ENCODE peak calls at places on chromosomes 13 and 19, in five cellular contexts. One of them, this sample, is unnamed.

GRCh38 chr19:51514866-51515481 is 13.4 kb upstream of the SIGLEC12 start:
- DNase-seq in mesendoderm: peak
- DNase-seq in RWPE2: no peak
- DNase-seq in tibial artery: no peak
- DNase-seq in A549: peak
- DNase-seq in this sample: no peak

GRCh38 chr19:1324792-1325567 is 39.3 kb downstream of the EFNA2 start:
- DNase-seq in mesendoderm: no peak
- DNase-seq in RWPE2: no peak
- DNase-seq in tibial artery: no peak
- DNase-seq in A549: peak
- DNase-seq in this sample: peak

GRCh38 chr19:43721469-43722048 is 5.7 kb downstream of the IRGC start:
- DNase-seq in mesendoderm: no peak
- DNase-seq in RWPE2: no peak
- DNase-seq in tibial artery: no peak
- DNase-seq in A549: no peak
- DNase-seq in this sample: no peak

GRCh38 chr19:39506944-39507714 is 7.8 kb upstream of the SELENOV start:
- DNase-seq in mesendoderm: peak
- DNase-seq in RWPE2: no peak
- DNase-seq in tibial artery: no peak
- DNase-seq in A549: peak
- DNase-seq in this sample: no peak

GRCh38 chr13:21504379-21504778 is 45.3 kb upstream of the ZDHHC20 start:
- DNase-seq in mesendoderm: no peak
- DNase-seq in RWPE2: no peak
- DNase-seq in tibial artery: no peak
- DNase-seq in A549: no peak
- DNase-seq in this sample: no peak

GRCh38 chr19:29516821-29517395 is 8.9 kb upstream of the VSTM2B start:
- DNase-seq in mesendoderm: no peak
- DNase-seq in RWPE2: no peak
- DNase-seq in tibial artery: no peak
- DNase-seq in A549: no peak
- DNase-seq in this sample: peak

GRCh38 chr19:49857061-49857833 is 6.3 kb downstream of the PTOV1 start:
- DNase-seq in mesendoderm: no peak
- DNase-seq in RWPE2: no peak
- DNase-seq in tibial artery: no peak
- DNase-seq in A549: no peak
- DNase-seq in this sample: no peak

GRCh38 chr19:5032101-5032967 is 63.4 kb downstream of the KDM4B start:
- DNase-seq in mesendoderm: no peak
- DNase-seq in RWPE2: no peak
- DNase-seq in tibial artery: no peak
- DNase-seq in A549: no peak
- DNase-seq in this sample: peak

GRCh38 chr13:23995283-23996073 is 98.2 kb upstream of the C1QTNF9B start:
- DNase-seq in mesendoderm: no peak
- DNase-seq in RWPE2: no peak
- DNase-seq in tibial artery: no peak
- DNase-seq in A549: no peak
- DNase-seq in this sample: no peak
- H3K27ac ChIP-seq in mesendoderm: no peak
- H3K27ac ChIP-seq in RWPE2: no peak
- H3K27ac ChIP-seq in tibial artery: no peak
- H3K27ac ChIP-seq in A549: no peak
- H3K27ac ChIP-seq in this sample: peak

GRCh38 chr19:13138171-13138915 is 11.8 kb downstream of the STX10 start:
- DNase-seq in mesendoderm: no peak
- DNase-seq in RWPE2: no peak
- DNase-seq in tibial artery: no peak
- DNase-seq in A549: no peak
- DNase-seq in this sample: no peak
- H3K27ac ChIP-seq in mesendoderm: no peak
- H3K27ac ChIP-seq in RWPE2: no peak
- H3K27ac ChIP-seq in tibial artery: no peak
- H3K27ac ChIP-seq in A549: no peak
- H3K27ac ChIP-seq in this sample: no peak

GRCh38 chr19:10788146-10788545 is 47.9 kb downstream of the TMED1 start:
- DNase-seq in mesendoderm: no peak
- DNase-seq in RWPE2: no peak
- DNase-seq in tibial artery: no peak
- DNase-seq in A549: no peak
- DNase-seq in this sample: no peak
- H3K27ac ChIP-seq in mesendoderm: no peak
- H3K27ac ChIP-seq in RWPE2: no peak
- H3K27ac ChIP-seq in tibial artery: no peak
- H3K27ac ChIP-seq in A549: no peak
- H3K27ac ChIP-seq in this sample: no peak

DNA sequence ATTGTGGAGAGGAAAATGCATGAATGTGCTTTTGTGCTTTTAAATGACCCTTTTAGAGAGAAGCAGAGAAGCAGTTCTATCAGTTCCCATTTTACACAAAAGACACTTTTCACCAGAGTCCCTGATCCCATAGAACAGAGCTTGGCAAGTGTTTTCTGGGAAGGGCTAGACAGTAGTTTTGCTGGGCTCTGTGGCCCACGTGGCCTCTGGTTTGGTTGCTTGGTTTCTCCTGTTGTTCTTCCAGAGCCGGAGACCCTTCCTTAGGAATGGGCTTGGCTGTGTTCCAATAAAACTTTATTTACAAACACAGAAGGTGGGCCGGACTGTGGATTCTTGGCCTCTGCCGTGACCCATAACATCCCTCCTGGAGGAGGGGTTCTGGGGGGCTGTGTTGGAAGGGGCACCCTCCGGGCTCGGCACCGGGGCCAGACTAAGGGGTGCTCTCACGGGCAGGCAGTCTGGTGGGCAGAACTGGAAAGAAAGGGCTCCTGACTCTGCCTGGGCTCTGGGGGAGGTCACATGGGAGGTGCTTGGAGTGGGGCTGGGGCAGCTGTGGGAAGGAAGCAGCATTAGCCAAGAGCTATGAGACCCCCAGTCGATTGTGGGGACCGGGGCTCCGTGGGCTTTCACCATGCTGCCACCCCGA is 3.2 kb downstream of the SPPL2B start:
- DNase-seq in mesendoderm: no peak
- DNase-seq in RWPE2: no peak
- DNase-seq in tibial artery: no peak
- DNase-seq in A549: no peak
- DNase-seq in this sample: no peak
- H3K27ac ChIP-seq in mesendoderm: no peak
- H3K27ac ChIP-seq in RWPE2: no peak
- H3K27ac ChIP-seq in tibial artery: no peak
- H3K27ac ChIP-seq in A549: no peak
- H3K27ac ChIP-seq in this sample: peak

DNA sequence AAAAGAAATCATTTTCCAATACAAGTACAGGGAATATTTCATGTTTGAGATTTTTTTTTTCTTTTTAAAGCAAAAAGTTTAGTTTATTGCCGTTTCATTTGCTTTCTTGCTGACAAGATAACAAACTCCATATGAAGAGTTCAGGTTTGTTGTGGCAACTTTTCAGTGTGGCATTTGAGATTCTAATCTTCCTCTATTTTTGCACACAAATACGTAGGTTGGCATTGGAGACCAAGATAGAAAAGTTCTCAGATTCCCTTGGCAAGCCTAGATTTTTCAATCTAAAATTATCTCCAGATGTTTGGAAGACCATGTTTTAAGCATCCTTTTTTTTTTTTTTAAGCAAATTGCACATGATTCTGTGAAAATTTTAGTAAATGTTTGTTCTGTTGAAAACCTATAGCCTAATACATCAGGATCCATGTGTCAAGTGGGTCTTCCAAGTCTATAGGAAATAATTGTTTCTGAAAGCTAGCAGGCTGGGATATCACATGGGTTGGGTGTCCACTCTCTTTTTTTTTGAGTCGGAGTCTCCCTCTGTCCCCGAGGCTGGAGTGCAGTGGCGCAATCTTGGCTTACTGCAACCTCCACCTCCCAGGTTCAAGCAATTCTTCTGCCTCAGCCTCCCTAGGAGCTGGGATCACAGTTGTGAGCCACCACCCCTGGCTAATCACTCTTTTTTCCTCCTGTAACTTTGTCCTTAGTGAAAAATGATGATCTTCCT is 2.6 kb downstream of the GARRE1 start:
- DNase-seq in mesendoderm: no peak
- DNase-seq in RWPE2: no peak
- DNase-seq in tibial artery: no peak
- DNase-seq in A549: no peak
- DNase-seq in this sample: no peak
- H3K27ac ChIP-seq in mesendoderm: no peak
- H3K27ac ChIP-seq in RWPE2: no peak
- H3K27ac ChIP-seq in tibial artery: peak
- H3K27ac ChIP-seq in A549: no peak
- H3K27ac ChIP-seq in this sample: peak

GRCh38 chr13:45119990-45120864 is at the start of gene GTF2F2:
- DNase-seq in mesendoderm: peak
- DNase-seq in RWPE2: peak
- DNase-seq in tibial artery: peak
- DNase-seq in A549: peak
- DNase-seq in this sample: peak

GRCh38 chr13:45120967-45121366 is 657 bp downstream of the GTF2F2 start:
- DNase-seq in mesendoderm: no peak
- DNase-seq in RWPE2: no peak
- DNase-seq in tibial artery: no peak
- DNase-seq in A549: no peak
- DNase-seq in this sample: no peak

GRCh38 chr13:45119469-45119989 is 781 bp upstream of the GTF2F2 start:
- DNase-seq in mesendoderm: no peak
- DNase-seq in RWPE2: no peak
- DNase-seq in tibial artery: no peak
- DNase-seq in A549: no peak
- DNase-seq in this sample: no peak

GRCh38 chr13:45122941-45123340 is 2.6 kb downstream of the GTF2F2 start:
- DNase-seq in mesendoderm: no peak
- DNase-seq in RWPE2: no peak
- DNase-seq in tibial artery: no peak
- DNase-seq in A549: no peak
- DNase-seq in this sample: no peak

GRCh38 chr13:45121421-45121820 is 1.1 kb downstream of the GTF2F2 start:
- DNase-seq in mesendoderm: peak
- DNase-seq in RWPE2: no peak
- DNase-seq in tibial artery: no peak
- DNase-seq in A549: peak
- DNase-seq in this sample: no peak
- H3K27ac ChIP-seq in mesendoderm: no peak
- H3K27ac ChIP-seq in RWPE2: peak
- H3K27ac ChIP-seq in tibial artery: peak
- H3K27ac ChIP-seq in A549: peak
- H3K27ac ChIP-seq in this sample: no peak

DNA sequence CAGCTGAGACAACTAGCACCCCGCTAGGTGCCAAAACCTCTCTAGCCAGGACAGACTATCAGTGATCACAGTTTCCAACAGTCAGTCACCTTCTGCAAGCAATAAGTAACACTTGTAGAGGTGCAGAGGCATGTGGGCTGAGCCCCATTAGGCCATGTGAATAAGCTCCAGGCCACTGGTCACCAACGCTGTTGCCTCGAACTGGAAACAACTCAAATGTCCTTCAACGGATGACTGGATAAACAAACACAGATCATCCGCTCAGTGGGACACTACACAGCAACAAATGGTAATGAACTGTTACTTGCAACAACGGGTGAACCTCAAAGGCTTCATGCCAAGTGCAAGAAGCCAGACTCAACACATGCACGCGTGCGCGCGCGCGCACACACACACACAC is 27.5 kb upstream of the TMEM160 start:
- DNase-seq in mesendoderm: no peak
- DNase-seq in RWPE2: no peak
- DNase-seq in tibial artery: no peak
- DNase-seq in A549: no peak
- DNase-seq in this sample: no peak
- H3K27ac ChIP-seq in mesendoderm: no peak
- H3K27ac ChIP-seq in RWPE2: no peak
- H3K27ac ChIP-seq in tibial artery: no peak
- H3K27ac ChIP-seq in A549: no peak
- H3K27ac ChIP-seq in this sample: no peak

This sample was measured in left ventricle myocardium inferior.